ENCODE peak calls at places on chromosome 16, in seven cellular contexts. R, Y, E, C, K, J and L are unnamed samples.

GRCh38 chr16:65070831-65071230 is 51.0 kb downstream of the CDH11 start:
- DNase-seq in R (peak), Y (no peak), E (no peak), C (no peak), K (peak), J (peak), L (peak)

GRCh38 chr16:81432899-81433560 is 11.6 kb upstream of the CMIP start:
- DNase-seq in R (no peak), Y (no peak), E (no peak), C (peak), K (no peak), J (no peak), L (no peak)

GRCh38 chr16:82605863-82606620 is 20.7 kb upstream of the CDH13 start:
- DNase-seq in R (no peak), Y (no peak), E (no peak), C (no peak), K (no peak), J (peak), L (no peak)

GRCh38 chr16:847681-848445 is 47.3 kb upstream of the GNG13 start:
- DNase-seq in R (no peak), Y (peak), E (no peak), C (no peak), K (no peak), J (no peak), L (no peak)

GRCh38 chr16:4385066-4385788 is 13.6 kb downstream of the VASN start:
- DNase-seq in R (no peak), Y (no peak), E (no peak), C (no peak), K (no peak), J (no peak), L (no peak)

GRCh38 chr16:14302031-14302398 is 230.9 kb downstream of the MRTFB start:
- DNase-seq in R (peak), Y (peak), E (no peak), C (peak), K (peak), J (peak), L (peak)

GRCh38 chr16:68356249-68356918 is 45.6 kb downstream of the PRMT7 start:
- DNase-seq in R (no peak), Y (peak), E (peak), C (peak), K (no peak), J (no peak), L (no peak)

GRCh38 chr16:722835-723633 is 2.1 kb downstream of the ANTKMT start:
- DNase-seq in R (no peak), Y (no peak), E (no peak), C (no peak), K (peak), J (no peak), L (no peak)

GRCh38 chr16:70573451-70574121 is 50.0 kb downstream of the SF3B3 start:
- DNase-seq in R (peak), Y (no peak), E (no peak), C (no peak), K (peak), J (peak), L (peak)

GRCh38 chr16:82368041-82368440 is 198.0 kb upstream of the MPHOSPH6 start:
- DNase-seq in R (peak), Y (no peak), E (no peak), C (no peak), K (peak), J (peak), L (peak)

GRCh38 chr16:84647830-84648594 is at the start of gene KLHL36:
- DNase-seq in R (no peak), Y (peak), E (no peak), C (peak), K (peak), J (peak), L (no peak)

GRCh38 chr16:57062329-57062728 is 30.1 kb upstream of the CPNE2 start:
- DNase-seq in R (peak), Y (no peak), E (no peak), C (no peak), K (no peak), J (no peak), L (no peak)

GRCh38 chr16:51374346-51374745 is 223.3 kb upstream of the SALL1 start:
- DNase-seq in R (peak), Y (no peak), E (no peak), C (no peak), K (no peak), J (no peak), L (peak)
- TF ChIP-seq CTCF in R (no peak), Y (no peak), E (no peak), C (no peak), K (no peak), J (no peak), L (peak)

GRCh38 chr16:54654429-54654828 is 276.2 kb upstream of the IRX5 start:
- DNase-seq in R (no peak), Y (no peak), E (no peak), C (no peak), K (peak), J (no peak), L (no peak)
- H3K4me3 ChIP-seq in R (no peak), Y (no peak), E (no peak), C (no peak), K (no peak), J (no peak), L (no peak)

DNA sequence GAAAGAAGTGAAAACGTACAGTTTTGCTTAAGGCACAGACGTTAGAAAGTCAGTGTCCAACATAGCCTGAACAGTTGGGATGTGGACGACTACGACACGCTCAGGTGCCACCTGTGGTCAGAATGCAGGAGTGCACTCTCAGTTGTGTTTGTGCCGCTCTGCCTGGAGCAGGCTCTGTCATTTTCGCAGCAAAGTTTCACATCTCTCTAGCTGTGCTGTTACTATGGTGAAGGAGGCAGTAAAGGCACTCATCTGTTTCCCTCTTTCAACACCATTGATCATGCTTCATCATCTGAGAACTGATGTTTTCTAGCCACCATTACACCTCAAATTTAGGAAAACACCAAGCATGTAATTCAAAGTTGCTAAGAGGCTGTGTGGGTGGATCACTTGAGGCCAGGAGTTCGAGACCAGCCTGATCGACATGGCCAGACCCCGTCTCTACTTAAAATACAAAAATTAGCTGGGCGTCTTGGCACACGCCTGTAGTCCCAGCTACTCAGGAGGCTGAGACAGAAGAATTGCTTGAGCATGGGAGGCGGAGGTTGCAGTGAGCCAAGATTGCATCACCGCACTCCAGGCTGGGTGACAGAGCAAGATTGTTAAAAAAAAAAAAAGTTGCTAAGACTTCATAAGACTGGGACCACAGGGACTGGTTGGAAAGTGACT is 44.9 kb upstream of the DNAJA2 start:
- DNase-seq in R (peak), Y (no peak), E (peak), C (peak), K (no peak), J (peak), L (peak)
- TF ChIP-seq CTCF in R (peak), Y (no peak), E (peak), C (peak), K (peak), J (peak), L (peak)

GRCh38 chr16:48627148-48627547 is 17.2 kb upstream of the N4BP1 start:
- DNase-seq in R (no peak), Y (no peak), E (no peak), C (no peak), K (no peak), J (no peak), L (no peak)

GRCh38 chr16:48623304-48624016 is 13.5 kb upstream of the N4BP1 start:
- DNase-seq in R (peak), Y (peak), E (no peak), C (peak), K (peak), J (peak), L (peak)

GRCh38 chr16:48620445-48620844 is 10.5 kb upstream of the N4BP1 start:
- DNase-seq in R (no peak), Y (no peak), E (no peak), C (no peak), K (no peak), J (no peak), L (no peak)

GRCh38 chr16:48619547-48619946 is 9.6 kb upstream of the N4BP1 start:
- DNase-seq in R (no peak), Y (no peak), E (no peak), C (no peak), K (no peak), J (no peak), L (no peak)

GRCh38 chr16:48622456-48623303 is 12.7 kb upstream of the N4BP1 start:
- DNase-seq in R (no peak), Y (no peak), E (no peak), C (no peak), K (no peak), J (no peak), L (no peak)
- H3K4me3 ChIP-seq in R (peak), Y (peak), E (peak), C (peak), K (peak), J (peak), L (peak)

GRCh38 chr16:47043200-47043599 is 69.7 kb upstream of the DNAJA2 start:
- DNase-seq in R (no peak), Y (no peak), E (no peak), C (no peak), K (no peak), J (no peak), L (no peak)

GRCh38 chr16:47043970-47044684 is 70.7 kb upstream of the DNAJA2 start:
- DNase-seq in R (no peak), Y (no peak), E (no peak), C (no peak), K (peak), J (no peak), L (peak)

GRCh38 chr16:47045459-47045858 is 72.0 kb upstream of the DNAJA2 start:
- DNase-seq in R (no peak), Y (no peak), E (no peak), C (no peak), K (no peak), J (no peak), L (peak)

GRCh38 chr16:47046726-47047602 is 73.5 kb upstream of the DNAJA2 start:
- DNase-seq in R (no peak), Y (no peak), E (no peak), C (no peak), K (no peak), J (no peak), L (no peak)

GRCh38 chr16:47045023-47045422 is 71.5 kb upstream of the DNAJA2 start:
- DNase-seq in R (no peak), Y (no peak), E (no peak), C (no peak), K (no peak), J (no peak), L (peak)
- TF ChIP-seq CTCF in R (no peak), Y (no peak), E (no peak), C (no peak), K (no peak), J (peak), L (peak)